ENCODE peak calls at places on chromosomes 7 and 10, in five cellular contexts. U is fibroblast of lung; G is hepatocyte; T is CD4-positive, CD25-positive, alpha-beta regulatory T cell; P is A673. Z is an unnamed sample.

GRCh38 chr7:45156516-45157272 is 897 bp upstream of the RAMP3 start:
- DNase-seq in G (no peak), P (no peak), T (no peak), U (no peak), Z (no peak)

GRCh38 chr10:50990568-50991495 is 83.5 kb upstream of the PRKG1 start:
- DNase-seq in T (no peak), G (peak; percentile 46), P (peak; percentile 36), U (peak; percentile 97), Z (no peak)

GRCh38 chr10:88386878-88387773 is 196.0 kb downstream of the RNLS start:
- DNase-seq in T (no peak), P (peak; percentile 73), G (peak; percentile 78), U (peak; percentile 85), Z (peak; percentile 53)

GRCh38 chr7:127477285-127478039 is 85.0 kb upstream of the ZNF800 start:
- DNase-seq in P (no peak), G (no peak), T (no peak), U (no peak), Z (no peak)

GRCh38 chr10:101897633-101898032 is 54.0 kb upstream of the KCNIP2 start:
- DNase-seq in U (peak; percentile 50), T (no peak), G (peak; percentile 34), P (no peak), Z (no peak)

GRCh38 chr10:75263806-75264205 is 28.0 kb upstream of the COMTD1 start:
- DNase-seq in P (no peak), G (no peak), T (no peak), U (no peak), Z (no peak)

GRCh38 chr10:71648595-71649320 is 70.8 kb downstream of the C10orf105 start:
- DNase-seq in P (no peak), T (no peak), G (no peak), U (no peak), Z (no peak)

GRCh38 chr10:14664345-14664744 is 110.4 kb downstream of the FAM107B start:
- DNase-seq in U (no peak), T (no peak), P (no peak), G (no peak), Z (no peak)

GRCh38 chr10:78624791-78625190 is 444.0 kb upstream of the ZMIZ1 start:
- DNase-seq in U (no peak), G (no peak), P (no peak), T (no peak), Z (no peak)

GRCh38 chr10:130300608-130301025 is 164.4 kb downstream of the GLRX3 start:
- DNase-seq in U (peak; percentile 61), P (peak; percentile 52), T (peak; percentile 28), G (no peak), Z (peak; percentile 12)

GRCh38 chr10:50809596-50809995 is 69.9 kb downstream of the ASAH2B start:
- DNase-seq in P (no peak), G (no peak), T (no peak), U (no peak), Z (no peak)

GRCh38 chr7:56105508-56105907 is 768 bp downstream of the CHCHD2 start:
- DNase-seq in P (peak; percentile 35), G (no peak), U (peak; percentile 84), T (peak; percentile 21), Z (peak; percentile 9)

GRCh38 chr7:25032774-25033743 is 53.1 kb upstream of the OSBPL3 start:
- DNase-seq in T (no peak), U (peak; percentile 10), P (no peak), G (no peak), Z (no peak)

GRCh38 chr10:32253300-32253699 is 93.7 kb downstream of the EPC1 start:
- DNase-seq in G (peak; percentile 67), T (no peak), P (no peak), U (no peak), Z (no peak)

GRCh38 chr10:113003032-113003431 is 53.0 kb downstream of the TCF7L2 start:
- DNase-seq in P (no peak), T (no peak), U (no peak), G (no peak), Z (no peak)

GRCh38 chr10:90947025-90947960 is 26.4 kb upstream of the ANKRD1 start:
- DNase-seq in G (no peak), T (no peak), U (no peak), P (no peak), Z (no peak)

GRCh38 chr10:22005763-22006162 is 2.2 kb upstream of the DNAJC1 start:
- DNase-seq in T (no peak), G (no peak), P (no peak), U (no peak), Z (no peak)

GRCh38 chr7:134996097-134996550 is 9.8 kb downstream of the AGBL3 start:
- DNase-seq in P (no peak), T (no peak), G (peak; percentile 10), U (peak; percentile 16), Z (no peak)

GRCh38 chr7:98165827-98166667 is 45.2 kb upstream of the BHLHA15 start:
- DNase-seq in U (peak; percentile 23), G (peak; percentile 79), P (peak; percentile 19), T (peak; percentile 10), Z (peak; percentile 21)

GRCh38 chr10:116771101-116771705 is 28.8 kb upstream of the HSPA12A start:
- DNase-seq in G (peak; percentile 72), P (no peak), T (no peak), U (peak; percentile 87), Z (no peak)

GRCh38 chr7:25913574-25914224 is 238.3 kb upstream of the NFE2L3 start:
- DNase-seq in T (no peak), U (no peak), P (peak; percentile 44), G (no peak), Z (no peak)

DNA sequence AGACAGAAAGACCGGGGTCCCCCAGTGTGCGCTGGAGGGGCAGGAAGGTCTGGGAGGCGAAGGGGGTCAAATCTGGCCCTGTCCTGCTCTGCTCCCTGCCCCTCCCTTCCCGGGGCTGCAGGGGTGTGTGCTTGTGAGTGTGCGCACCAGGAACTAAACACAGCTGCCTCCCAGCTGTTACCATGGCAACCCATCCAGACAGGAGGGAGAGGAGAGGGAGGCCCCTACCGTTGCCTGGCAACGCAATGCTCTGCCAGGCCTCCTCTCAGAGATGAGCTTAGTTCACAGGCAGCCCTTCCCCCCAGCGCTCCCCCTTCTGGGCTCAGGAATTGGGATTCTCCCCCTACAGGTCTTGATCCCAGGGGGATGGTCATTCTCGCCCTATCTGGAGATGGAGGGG is 6.1 kb downstream of the NYAP1 start:
- DNase-seq in P (peak; percentile 95), U (peak; percentile 97), G (peak; percentile 96), T (no peak), Z (no peak)
- H3K27ac ChIP-seq in P (no peak overlapping the region), U (no peak overlapping the region), G (no peak overlapping the region), T (no peak overlapping the region), Z (no peak overlapping the region)

GRCh38 chr10:99654390-99654789 is 4.9 kb upstream of the ENTPD7 start:
- DNase-seq in U (no peak), P (no peak), G (no peak), T (no peak), Z (no peak)

GRCh38 chr10:99658622-99659030 is 683 bp upstream of the ENTPD7 start:
- DNase-seq in G (peak; percentile 80), U (no peak), P (peak; percentile 21), T (peak; percentile 5), Z (peak; percentile 3)

GRCh38 chr10:99659031-99659867 is at the start of gene ENTPD7:
- DNase-seq in G (peak; percentile 98), T (peak; percentile 81), P (peak; percentile 96), U (peak; percentile 91), Z (peak; percentile 88)

GRCh38 chr10:99654791-99655190 is 4.5 kb upstream of the ENTPD7 start:
- DNase-seq in T (no peak), P (no peak), G (no peak), U (no peak), Z (no peak)

DNA sequence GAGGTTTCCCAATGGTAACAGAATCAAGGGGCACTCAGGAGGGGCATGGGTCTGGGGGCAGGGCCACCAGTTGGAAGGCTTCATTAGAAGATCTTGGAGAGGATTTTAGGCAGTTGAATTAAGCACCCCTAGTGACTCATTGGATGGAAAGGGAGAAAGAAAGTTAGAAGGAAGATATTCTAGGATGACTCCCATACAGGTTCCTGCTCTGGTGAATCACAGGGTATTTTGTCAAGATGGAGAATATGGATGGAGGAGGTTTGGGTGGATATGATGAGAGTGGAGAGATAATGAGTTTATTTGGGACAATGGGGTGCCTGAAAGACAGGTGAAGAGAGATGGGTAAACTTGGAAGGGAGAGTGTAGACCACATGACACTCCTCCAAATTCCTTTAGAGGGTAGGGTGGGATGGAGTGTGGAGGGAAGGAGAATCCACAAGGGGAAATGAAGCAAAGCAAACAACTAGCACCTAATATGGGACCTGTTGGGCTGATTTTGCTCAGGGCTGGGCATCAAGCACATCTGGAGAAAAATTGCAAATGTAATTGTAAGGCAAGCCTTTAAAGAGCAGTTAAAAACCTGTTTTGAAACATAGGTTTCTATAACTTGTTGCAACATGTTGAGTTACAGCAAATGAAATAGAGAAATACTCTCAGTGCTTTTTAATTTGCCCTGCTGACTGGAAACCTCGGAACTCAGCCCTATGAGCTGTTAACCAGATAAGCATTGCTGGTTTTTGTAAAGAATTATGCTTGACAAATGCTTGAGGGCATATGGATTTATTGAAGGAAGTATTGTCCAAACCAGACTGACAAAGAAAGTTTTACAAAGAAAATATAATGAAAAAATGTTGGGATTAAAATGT is 2.9 kb upstream of the ENTPD7 start:
- DNase-seq in U (no peak), T (no peak), G (no peak), P (no peak), Z (no peak)
- H3K27ac ChIP-seq in U (no peak overlapping the region), T (no peak overlapping the region), G (peak overlapping the region; percentile 30), P (no peak overlapping the region), Z (no peak overlapping the region)

GRCh38 chr7:4667776-4668509 is 14.2 kb upstream of the FOXK1 start:
- DNase-seq in T (no peak), G (no peak), U (peak; percentile 87), P (peak; percentile 48), Z (no peak)
- H3K27ac ChIP-seq in T (no peak overlapping the region), G (no peak overlapping the region), U (peak overlapping the region; percentile 73), P (peak overlapping the region; percentile 1), Z (no peak overlapping the region)

GRCh38 chr7:50184266-50184665 is 91.2 kb upstream of the ZPBP start:
- DNase-seq in T (no peak), G (no peak), P (no peak), U (no peak), Z (no peak)

GRCh38 chr7:50182734-50183133 is 89.7 kb upstream of the ZPBP start:
- DNase-seq in U (no peak), P (no peak), G (no peak), T (no peak), Z (no peak)

GRCh38 chr7:50185951-50186697 is 93.1 kb upstream of the ZPBP start:
- DNase-seq in U (no peak), G (no peak), P (no peak), T (no peak), Z (no peak)

GRCh38 chr7:50190772-50191171 is 97.7 kb upstream of the ZPBP start:
- DNase-seq in U (no peak), P (no peak), G (no peak), T (no peak), Z (no peak)

GRCh38 chr7:50185188-50185587 is 92.1 kb upstream of the ZPBP start:
- DNase-seq in P (no peak), G (no peak), T (no peak), U (no peak), Z (no peak)
- H3K27ac ChIP-seq in P (no peak overlapping the region), G (no peak overlapping the region), T (no peak overlapping the region), U (no peak overlapping the region), Z (no peak overlapping the region)